ENCODE peak calls at places on chromosomes 13 and 19, in seven cellular contexts. R is activated CD4-positive, alpha-beta memory T cell treated with anti-CD3 and anti-CD28 coated beads for 36 hours; Y is AG10803; F is activated naive CD4-positive, alpha-beta T cell treated with anti-CD3 and anti-CD28 coated beads for 36 hours; W is uterus; V is tibial artery; N is stimulated activated CD8-positive, alpha-beta memory T cell treated with anti-CD3 and anti-CD28 coated beads, Interleukin-12 subunit alpha, Interleukin-12 subunit beta, amount 100 ng/mL, for 4 hours. A is an unnamed sample.

GRCh38 chr19:10655457-10656312 is 1.5 kb downstream of the ILF3 start:
- DNase-seq in F (peak), Y (peak), V (no peak), R (peak), N (no peak), W (no peak), A (peak)

GRCh38 chr13:106550570-106551135 is 15.2 kb upstream of the EFNB2 start:
- DNase-seq in V (no peak), W (no peak), F (no peak), Y (no peak), R (no peak), N (no peak), A (no peak)

GRCh38 chr13:88979465-88980180 is 1308.5 kb downstream of the SLITRK5 start:
- DNase-seq in R (no peak), W (no peak), Y (no peak), N (no peak), F (peak), V (no peak), A (no peak)

GRCh38 chr19:46601318-46602224 is at the start of gene CALM3:
- DNase-seq in W (no peak), N (no peak), Y (no peak), V (no peak), R (peak), F (no peak), A (no peak)

GRCh38 chr13:49567501-49567900 is 17.9 kb downstream of the RCBTB1 start:
- DNase-seq in W (no peak), Y (no peak), F (no peak), N (no peak), V (no peak), R (no peak), A (no peak)

GRCh38 chr13:80454245-80454644 is 113.3 kb upstream of the SPRY2 start:
- DNase-seq in N (no peak), F (no peak), V (no peak), W (no peak), Y (no peak), R (no peak), A (no peak)

GRCh38 chr13:53357582-53357981 is 329.0 kb downstream of the OLFM4 start:
- DNase-seq in N (no peak), F (no peak), Y (no peak), W (no peak), V (no peak), R (peak), A (no peak)

GRCh38 chr19:31955884-31956283 is 389.5 kb upstream of the ZNF507 start:
- DNase-seq in Y (no peak), W (no peak), F (no peak), V (no peak), R (no peak), N (no peak), A (no peak)

GRCh38 chr13:45623516-45624090 is 8.1 kb upstream of the ERICH6B start:
- DNase-seq in R (no peak), F (no peak), W (no peak), N (no peak), Y (peak), V (no peak), A (no peak)

GRCh38 chr19:3366761-3367571 is 583 bp downstream of the NFIC start:
- DNase-seq in Y (no peak), F (peak), N (no peak), R (no peak), V (peak), W (peak), A (peak)

GRCh38 chr13:88802886-88803285 is 1131.7 kb downstream of the SLITRK5 start:
- DNase-seq in W (no peak), F (no peak), Y (no peak), R (no peak), V (no peak), N (no peak), A (no peak)

GRCh38 chr13:41416276-41416675 is 41.1 kb upstream of the RGCC start:
- DNase-seq in F (no peak), N (no peak), Y (peak), R (no peak), W (no peak), V (no peak), A (no peak)

GRCh38 chr13:25648996-25649633 is 277.3 kb downstream of the ATP8A2 start:
- DNase-seq in N (no peak), F (no peak), W (no peak), Y (no peak), R (no peak), V (no peak), A (no peak)

GRCh38 chr19:3336680-3337523 is 29.5 kb upstream of the NFIC start:
- DNase-seq in N (no peak), V (peak), R (no peak), Y (peak), F (no peak), W (peak), A (peak)

GRCh38 chr13:69324109-69324886 is 783.3 kb upstream of the ATXN8OS start:
- DNase-seq in R (no peak), V (no peak), F (no peak), Y (no peak), W (no peak), N (no peak), A (no peak)

GRCh38 chr19:13850910-13851753 is 25.8 kb upstream of the NANOS3 start:
- DNase-seq in N (peak), W (peak), V (peak), F (peak), R (peak), Y (peak), A (no peak)

GRCh38 chr13:30734434-30734833 is 909 bp upstream of the ALOX5AP start:
- DNase-seq in W (no peak), Y (peak), V (no peak), N (no peak), F (no peak), R (no peak), A (no peak)

GRCh38 chr19:48102870-48103751 is 7.5 kb downstream of the PLA2G4C start:
- DNase-seq in V (no peak), W (no peak), R (peak), N (no peak), F (peak), Y (peak), A (peak)

GRCh38 chr19:41696402-41697197 is 8.5 kb upstream of the CEACAM7 start:
- DNase-seq in F (peak), Y (no peak), W (no peak), R (peak), N (no peak), V (no peak), A (no peak)

GRCh38 chr13:24270639-24271131 is 38.7 kb upstream of the C1QTNF9 start:
- DNase-seq in R (peak), N (peak), F (peak), V (peak), Y (peak), W (peak), A (peak)

GRCh38 chr19:1992759-1993260 is 22.7 kb downstream of the BTBD2 start:
- DNase-seq in W (peak), Y (no peak), N (no peak), R (peak), V (no peak), F (no peak), A (no peak)

GRCh38 chr13:28100149-28101121 is at the start of gene FLT3:
- DNase-seq in N (peak), Y (peak), W (no peak), F (peak), V (no peak), R (peak), A (peak)

GRCh38 chr13:34416833-34417425 is 525.1 kb upstream of the NBEA start:
- DNase-seq in N (no peak), R (no peak), F (no peak), W (peak), V (peak), Y (peak), A (no peak)

GRCh38 chr19:47469719-47470118 is 2.0 kb downstream of the SLC8A2 start:
- DNase-seq in V (no peak), N (no peak), Y (no peak), W (no peak), F (no peak), R (no peak), A (peak)

GRCh38 chr13:52141299-52141698 is 12.4 kb upstream of the NEK5 start:
- DNase-seq in N (no peak), V (no peak), F (no peak), W (no peak), Y (no peak), R (no peak), A (no peak)

GRCh38 chr13:37187110-37187509 is 81.6 kb upstream of the CSNK1A1L start:
- DNase-seq in V (no peak), Y (peak), R (no peak), F (no peak), N (no peak), W (no peak), A (no peak)

GRCh38 chr13:48843630-48844380 is 131.9 kb upstream of the FNDC3A start:
- DNase-seq in Y (no peak), N (no peak), F (no peak), R (no peak), V (no peak), W (no peak), A (no peak)

GRCh38 chr13:44221657-44222056 is 152.0 kb upstream of the SERP2 start:
- DNase-seq in R (no peak), F (no peak), N (no peak), V (no peak), W (peak), Y (no peak), A (no peak)

GRCh38 chr19:32652893-32653625 is 21.9 kb downstream of the ANKRD27 start:
- DNase-seq in V (peak), R (no peak), W (peak), Y (peak), F (no peak), N (no peak), A (no peak)

GRCh38 chr19:34508540-34508939 is 27.0 kb downstream of the WTIP start:
- DNase-seq in R (no peak), N (no peak), Y (no peak), W (no peak), V (no peak), F (no peak), A (no peak)

GRCh38 chr19:7787602-7788177 is 24.6 kb downstream of the CLEC4M start:
- DNase-seq in W (no peak), N (no peak), F (no peak), Y (no peak), R (no peak), V (no peak), A (no peak)

A was measured in NCI-H524.